ENCODE peak calls at places on chromosomes 1 and 21, in nine cellular contexts. Q is testis, J is stomach, T is upper lobe of right lung, V is cardiac muscle cell, H is right cardiac atrium, R is left ventricle myocardium inferior, A is heart left ventricle, G is tibial artery. C is an unnamed sample. For H3K9me3 and H3K4me1, the result is how much of the 10 kb centered on the place peaks cover.

GRCh38 chr1:96833376-96833775 is 111.8 kb downstream of the PTBP2 start:
- DNase-seq in Q (no peak), J (no peak), T (no peak), V (no peak), H (no peak), R (no peak), A (no peak), G (no peak), C (no peak)

GRCh38 chr21:25898671-25899070 is 163.9 kb downstream of the GABPA start:
- DNase-seq in Q (no peak), J (no peak), T (no peak), V (no peak), H (no peak), R (no peak), A (no peak), G (no peak), C (no peak)

GRCh38 chr1:63322944-63323865 is 838 bp downstream of the FOXD3 start:
- DNase-seq in Q (peak), J (no peak), T (no peak), V (peak), H (no peak), R (no peak), A (no peak), G (no peak), C (peak)

GRCh38 chr1:181587870-181588438 is 104.6 kb downstream of the CACNA1E start:
- DNase-seq in Q (peak), J (no peak), T (no peak), V (no peak), H (no peak), R (no peak), A (no peak), G (no peak), C (no peak)

GRCh38 chr1:79704067-79704466 is 697.5 kb upstream of the ADGRL4 start:
- DNase-seq in Q (no peak), J (no peak), T (no peak), V (no peak), H (no peak), R (no peak), A (no peak), G (no peak), C (no peak)

GRCh38 chr1:40951943-40952743 is 27.4 kb upstream of the CTPS1 start:
- DNase-seq in Q (peak), J (peak), T (peak), V (peak), H (peak), R (peak), A (peak), G (peak), C (peak)

GRCh38 chr1:231781887-231782286 is 155.3 kb downstream of the DISC1 start:
- DNase-seq in Q (no peak), J (no peak), T (no peak), V (no peak), H (no peak), R (no peak), A (no peak), G (no peak), C (no peak)

GRCh38 chr1:234089396-234089795 is 184.9 kb downstream of the SLC35F3 start:
- DNase-seq in Q (no peak), J (no peak), T (no peak), V (no peak), H (no peak), R (no peak), A (no peak), G (no peak), C (no peak)

GRCh38 chr1:115757286-115757810 is 11.2 kb downstream of the CASQ2 start:
- DNase-seq in Q (no peak), J (no peak), T (no peak), V (no peak), H (no peak), R (no peak), A (peak), G (no peak), C (no peak)

DNA sequence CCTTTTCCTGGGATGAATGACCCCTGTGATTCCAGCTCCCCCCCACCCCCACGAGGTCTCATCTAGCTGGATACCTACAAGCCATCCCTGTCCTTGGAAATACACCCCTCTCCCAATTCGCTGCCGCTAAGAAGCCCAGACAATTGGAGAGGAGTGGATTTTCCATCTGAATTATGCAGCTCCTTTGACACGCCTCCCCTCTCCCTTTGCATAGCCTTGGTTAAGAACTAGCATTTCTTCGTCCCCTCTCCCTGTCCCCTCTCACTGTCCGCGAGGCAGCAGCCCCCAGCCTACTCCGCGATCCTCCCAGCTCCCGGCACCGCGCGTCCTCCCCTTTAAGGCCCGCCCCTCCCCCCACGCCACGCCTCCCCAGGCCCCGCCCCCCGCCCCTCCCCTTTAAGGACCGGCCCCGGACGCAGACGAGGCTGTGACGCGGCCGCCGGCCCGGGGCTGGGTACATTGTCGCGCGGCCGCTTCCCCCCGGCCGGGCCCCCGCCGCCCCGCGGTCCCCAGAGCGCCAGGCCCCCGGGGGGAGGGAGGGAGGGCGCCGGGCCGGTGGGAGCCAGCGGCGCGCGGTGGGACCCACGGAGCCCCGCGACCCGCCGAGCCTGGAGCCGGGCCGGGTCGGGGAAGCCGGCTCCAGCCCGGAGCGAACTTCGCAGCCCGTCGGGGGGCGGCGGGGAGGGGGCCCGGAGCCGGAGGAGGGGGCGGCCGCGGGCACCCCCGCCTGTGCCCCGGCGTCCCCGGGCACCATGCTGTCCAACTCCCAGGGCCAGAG is at the start of gene MAPKAPK2:
- DNase-seq in Q (peak), J (peak), T (peak), V (peak), H (peak), R (peak), A (peak), G (peak), C (peak)
- H3K27ac ChIP-seq in Q (peak), J (peak), T (peak), V (peak), H (peak), R (peak), A (peak), G (peak), C (peak)

DNA sequence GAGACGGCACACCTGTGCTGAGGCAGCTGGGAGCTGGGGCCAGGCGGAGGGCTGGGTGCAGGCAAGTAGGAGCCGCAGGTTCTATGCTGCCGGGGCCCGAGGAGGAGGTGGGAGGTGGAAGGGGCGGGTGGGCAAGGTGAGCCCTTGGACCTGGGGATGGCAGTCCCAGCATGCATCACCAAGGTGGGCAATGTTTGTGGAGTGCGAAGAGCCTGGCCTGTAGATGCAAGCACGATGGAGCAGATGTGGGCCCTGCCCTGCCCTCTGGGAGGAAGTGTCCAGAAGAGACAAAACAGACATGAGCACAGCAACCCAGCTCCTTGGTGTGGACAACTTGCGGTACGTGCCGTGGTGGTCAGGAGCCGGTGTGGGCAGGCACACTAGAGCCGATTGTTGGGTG is 28.3 kb upstream of the AJAP1 start:
- DNase-seq in Q (no peak), J (no peak), T (peak), V (no peak), H (no peak), R (no peak), A (no peak), G (no peak), C (no peak)
- H3K9me3 ChIP-seq in Q (under half), J (under half), T (under half), V (under half), H (under half), R (under half), A (under half), G (under half), C (under half)

GRCh38 chr1:211828584-211829342 is 1.8 kb downstream of the LPGAT1 start:
- DNase-seq in Q (no peak), J (no peak), T (no peak), V (no peak), H (no peak), R (no peak), A (no peak), G (no peak), C (no peak)
- H3K4me1 ChIP-seq in Q (under half), J (under half), T (under half), V (under half), H (under half), R (under half), A (under half), G (under half), C (under half)

GRCh38 chr1:167331650-167332049 is 111.0 kb downstream of the POU2F1 start:
- DNase-seq in Q (no peak), J (no peak), T (no peak), V (no peak), H (no peak), R (no peak), A (no peak), G (no peak), C (no peak)

GRCh38 chr1:167330601-167331293 is 110.1 kb downstream of the POU2F1 start:
- DNase-seq in Q (no peak), J (no peak), T (no peak), V (no peak), H (no peak), R (no peak), A (no peak), G (no peak), C (no peak)

GRCh38 chr1:167333703-167334102 is 113.0 kb downstream of the POU2F1 start:
- DNase-seq in Q (no peak), J (no peak), T (no peak), V (no peak), H (no peak), R (no peak), A (no peak), G (no peak), C (no peak)

GRCh38 chr1:167332503-167332902 is 111.8 kb downstream of the POU2F1 start:
- DNase-seq in Q (no peak), J (no peak), T (no peak), V (no peak), H (no peak), R (no peak), A (no peak), G (no peak), C (no peak)

DNA sequence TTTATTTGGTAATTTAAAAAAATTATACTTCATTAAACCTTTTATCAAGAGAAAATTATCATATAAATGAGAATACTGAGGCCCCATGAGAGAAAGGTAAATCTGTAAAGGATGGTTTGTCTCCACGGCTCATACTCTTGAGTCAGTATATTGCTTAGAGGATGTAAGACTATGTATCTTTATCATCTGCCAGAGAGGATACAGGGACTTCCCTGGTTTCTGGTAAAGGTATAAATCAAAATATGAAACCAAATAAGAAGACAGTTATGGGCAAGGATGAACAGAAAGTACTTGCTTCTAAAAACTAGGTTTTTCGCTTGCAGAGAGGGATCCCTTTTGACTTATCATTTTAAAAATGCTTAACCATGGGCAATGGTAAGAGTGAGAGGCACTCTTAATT is 112.4 kb downstream of the POU2F1 start:
- DNase-seq in Q (no peak), J (no peak), T (no peak), V (no peak), H (no peak), R (no peak), A (no peak), G (no peak), C (no peak)
- H3K27ac ChIP-seq in Q (no peak), J (no peak), T (no peak), V (no peak), H (no peak), R (no peak), A (no peak), G (no peak), C (no peak)

GRCh38 chr1:4380564-4381168 is 273.7 kb upstream of the AJAP1 start:
- DNase-seq in Q (no peak), J (no peak), T (no peak), V (no peak), H (no peak), R (no peak), A (no peak), G (no peak), C (no peak)

GRCh38 chr1:4371849-4372248 is 282.6 kb upstream of the AJAP1 start:
- DNase-seq in Q (no peak), J (no peak), T (no peak), V (no peak), H (no peak), R (no peak), A (no peak), G (no peak), C (no peak)

GRCh38 chr1:4379451-4380175 is 274.8 kb upstream of the AJAP1 start:
- DNase-seq in Q (no peak), J (no peak), T (no peak), V (no peak), H (no peak), R (no peak), A (peak), G (no peak), C (no peak)

GRCh38 chr1:4375812-4376211 is 278.6 kb upstream of the AJAP1 start:
- DNase-seq in Q (no peak), J (no peak), T (no peak), V (no peak), H (no peak), R (no peak), A (no peak), G (no peak), C (no peak)
- H3K9me3 ChIP-seq in Q (under half), J (under half), T (under half), V (under half), H (under half), R (under half), A (under half), G (under half), C (under half)

GRCh38 chr1:203267912-203268311 is 37.4 kb upstream of the BTG2 start:
- DNase-seq in Q (no peak), J (no peak), T (no peak), V (no peak), H (no peak), R (no peak), A (no peak), G (no peak), C (no peak)
- H3K4me1 ChIP-seq in Q (under half), J (under half), T (under half), V (under half), H (under half), R (under half), A (under half), G (under half), C (under half)

GRCh38 chr21:38912355-38912619 is 106.6 kb downstream of the ETS2 start:
- DNase-seq in Q (no peak), J (no peak), T (no peak), V (no peak), H (no peak), R (no peak), A (no peak), G (no peak), C (no peak)
- H3K27ac ChIP-seq in Q (peak), J (peak), T (no peak), V (no peak), H (no peak), R (peak), A (peak), G (peak), C (no peak)